ENCODE peak calls at places on chromosomes 16 and 17, in nine cellular contexts. One of them, this sample, is unnamed.

GRCh38 chr16:4692460-4693295 is 684 bp upstream of the NUDT16L1 start:
- DNase-seq in Calu3: no peak
- DNase-seq in OCI-LY7: peak
- DNase-seq in GM04504: no peak
- DNase-seq in heart right ventricle: no peak
- DNase-seq in NCI-H774: no peak
- DNase-seq in HL-60: peak
- DNase-seq in NAMALWA: peak
- DNase-seq in activated naive CD8-positive, alpha-beta T cell treated with anti-CD3 and anti-CD28 coated beads for 36 hours: no peak
- DNase-seq in this sample: peak

GRCh38 chr17:38418693-38419507 is 9.4 kb upstream of the ARHGAP23 start:
- DNase-seq in Calu3: no peak
- DNase-seq in OCI-LY7: peak
- DNase-seq in GM04504: no peak
- DNase-seq in heart right ventricle: no peak
- DNase-seq in NCI-H774: no peak
- DNase-seq in HL-60: no peak
- DNase-seq in NAMALWA: peak
- DNase-seq in activated naive CD8-positive, alpha-beta T cell treated with anti-CD3 and anti-CD28 coated beads for 36 hours: peak
- DNase-seq in this sample: no peak

GRCh38 chr16:11948819-11949218 is 7.0 kb upstream of the NPIPB2 start:
- DNase-seq in Calu3: no peak
- DNase-seq in OCI-LY7: no peak
- DNase-seq in GM04504: no peak
- DNase-seq in heart right ventricle: no peak
- DNase-seq in NCI-H774: no peak
- DNase-seq in HL-60: no peak
- DNase-seq in NAMALWA: no peak
- DNase-seq in activated naive CD8-positive, alpha-beta T cell treated with anti-CD3 and anti-CD28 coated beads for 36 hours: no peak
- DNase-seq in this sample: no peak

GRCh38 chr16:68400083-68400923 is 48.0 kb downstream of the SMPD3 start:
- DNase-seq in Calu3: no peak
- DNase-seq in OCI-LY7: no peak
- DNase-seq in GM04504: no peak
- DNase-seq in heart right ventricle: no peak
- DNase-seq in NCI-H774: no peak
- DNase-seq in HL-60: no peak
- DNase-seq in NAMALWA: no peak
- DNase-seq in activated naive CD8-positive, alpha-beta T cell treated with anti-CD3 and anti-CD28 coated beads for 36 hours: no peak
- DNase-seq in this sample: no peak

GRCh38 chr17:2170023-2170422 is 115.1 kb downstream of the HIC1 start:
- DNase-seq in Calu3: no peak
- DNase-seq in OCI-LY7: peak
- DNase-seq in GM04504: no peak
- DNase-seq in heart right ventricle: no peak
- DNase-seq in NCI-H774: no peak
- DNase-seq in HL-60: no peak
- DNase-seq in NAMALWA: peak
- DNase-seq in activated naive CD8-positive, alpha-beta T cell treated with anti-CD3 and anti-CD28 coated beads for 36 hours: peak
- DNase-seq in this sample: no peak

GRCh38 chr16:53501216-53501859 is 1.7 kb downstream of the AKTIP start:
- DNase-seq in Calu3: no peak
- DNase-seq in OCI-LY7: no peak
- DNase-seq in GM04504: no peak
- DNase-seq in heart right ventricle: no peak
- DNase-seq in NCI-H774: no peak
- DNase-seq in HL-60: no peak
- DNase-seq in NAMALWA: no peak
- DNase-seq in activated naive CD8-positive, alpha-beta T cell treated with anti-CD3 and anti-CD28 coated beads for 36 hours: no peak
- DNase-seq in this sample: no peak

GRCh38 chr16:84611041-84611440 is 6.8 kb downstream of the COTL1 start:
- DNase-seq in Calu3: no peak
- DNase-seq in OCI-LY7: no peak
- DNase-seq in GM04504: no peak
- DNase-seq in heart right ventricle: no peak
- DNase-seq in NCI-H774: no peak
- DNase-seq in HL-60: peak
- DNase-seq in NAMALWA: no peak
- DNase-seq in activated naive CD8-positive, alpha-beta T cell treated with anti-CD3 and anti-CD28 coated beads for 36 hours: no peak
- DNase-seq in this sample: no peak

GRCh38 chr17:44004077-44004760 is at the start of gene NAGS:
- DNase-seq in Calu3: peak
- DNase-seq in OCI-LY7: no peak
- DNase-seq in GM04504: no peak
- DNase-seq in heart right ventricle: no peak
- DNase-seq in NCI-H774: no peak
- DNase-seq in HL-60: no peak
- DNase-seq in NAMALWA: no peak
- DNase-seq in activated naive CD8-positive, alpha-beta T cell treated with anti-CD3 and anti-CD28 coated beads for 36 hours: no peak
- DNase-seq in this sample: no peak

GRCh38 chr16:58118801-58119508 is 10.2 kb downstream of the CFAP20 start:
- DNase-seq in Calu3: no peak
- DNase-seq in OCI-LY7: no peak
- DNase-seq in GM04504: no peak
- DNase-seq in heart right ventricle: no peak
- DNase-seq in NCI-H774: no peak
- DNase-seq in HL-60: no peak
- DNase-seq in NAMALWA: no peak
- DNase-seq in activated naive CD8-positive, alpha-beta T cell treated with anti-CD3 and anti-CD28 coated beads for 36 hours: no peak
- DNase-seq in this sample: no peak

GRCh38 chr17:28372203-28372944 is 880 bp downstream of the SARM1 start:
- DNase-seq in Calu3: no peak
- DNase-seq in OCI-LY7: peak
- DNase-seq in GM04504: no peak
- DNase-seq in heart right ventricle: no peak
- DNase-seq in NCI-H774: peak
- DNase-seq in HL-60: no peak
- DNase-seq in NAMALWA: no peak
- DNase-seq in activated naive CD8-positive, alpha-beta T cell treated with anti-CD3 and anti-CD28 coated beads for 36 hours: peak
- DNase-seq in this sample: no peak

GRCh38 chr16:53849585-53849984 is 145.6 kb downstream of the FTO start:
- DNase-seq in Calu3: no peak
- DNase-seq in OCI-LY7: peak
- DNase-seq in GM04504: no peak
- DNase-seq in heart right ventricle: no peak
- DNase-seq in NCI-H774: no peak
- DNase-seq in HL-60: no peak
- DNase-seq in NAMALWA: no peak
- DNase-seq in activated naive CD8-positive, alpha-beta T cell treated with anti-CD3 and anti-CD28 coated beads for 36 hours: no peak
- DNase-seq in this sample: no peak

GRCh38 chr16:47018223-47018891 is 44.9 kb upstream of the DNAJA2 start:
- DNase-seq in Calu3: peak
- DNase-seq in OCI-LY7: peak
- DNase-seq in GM04504: no peak
- DNase-seq in heart right ventricle: no peak
- DNase-seq in NCI-H774: peak
- DNase-seq in HL-60: peak
- DNase-seq in NAMALWA: peak
- DNase-seq in activated naive CD8-positive, alpha-beta T cell treated with anti-CD3 and anti-CD28 coated beads for 36 hours: peak
- DNase-seq in this sample: peak

GRCh38 chr17:27368971-27369370 is 75.1 kb downstream of the WSB1 start:
- DNase-seq in Calu3: no peak
- DNase-seq in OCI-LY7: no peak
- DNase-seq in GM04504: no peak
- DNase-seq in heart right ventricle: no peak
- DNase-seq in NCI-H774: no peak
- DNase-seq in HL-60: no peak
- DNase-seq in NAMALWA: no peak
- DNase-seq in activated naive CD8-positive, alpha-beta T cell treated with anti-CD3 and anti-CD28 coated beads for 36 hours: no peak
- DNase-seq in this sample: no peak

GRCh38 chr17:2406903-2407790 is 6.3 kb upstream of the MNT start:
- DNase-seq in Calu3: peak
- DNase-seq in OCI-LY7: no peak
- DNase-seq in GM04504: peak
- DNase-seq in heart right ventricle: peak
- DNase-seq in NCI-H774: no peak
- DNase-seq in HL-60: no peak
- DNase-seq in NAMALWA: no peak
- DNase-seq in activated naive CD8-positive, alpha-beta T cell treated with anti-CD3 and anti-CD28 coated beads for 36 hours: no peak
- DNase-seq in this sample: no peak

GRCh38 chr16:81487301-81487720 is 42.7 kb downstream of the CMIP start:
- DNase-seq in Calu3: no peak
- DNase-seq in OCI-LY7: no peak
- DNase-seq in GM04504: no peak
- DNase-seq in heart right ventricle: no peak
- DNase-seq in NCI-H774: no peak
- DNase-seq in HL-60: no peak
- DNase-seq in NAMALWA: no peak
- DNase-seq in activated naive CD8-positive, alpha-beta T cell treated with anti-CD3 and anti-CD28 coated beads for 36 hours: no peak
- DNase-seq in this sample: no peak

GRCh38 chr16:381788-382717 is at the start of gene PGAP6:
- DNase-seq in Calu3: peak
- DNase-seq in OCI-LY7: peak
- DNase-seq in GM04504: no peak
- DNase-seq in heart right ventricle: peak
- DNase-seq in NCI-H774: peak
- DNase-seq in HL-60: no peak
- DNase-seq in NAMALWA: peak
- DNase-seq in activated naive CD8-positive, alpha-beta T cell treated with anti-CD3 and anti-CD28 coated beads for 36 hours: peak
- DNase-seq in this sample: peak

GRCh38 chr17:40791808-40792436 is 7.8 kb downstream of the KRT28 start:
- DNase-seq in Calu3: peak
- DNase-seq in OCI-LY7: no peak
- DNase-seq in GM04504: peak
- DNase-seq in heart right ventricle: no peak
- DNase-seq in NCI-H774: no peak
- DNase-seq in HL-60: no peak
- DNase-seq in NAMALWA: peak
- DNase-seq in activated naive CD8-positive, alpha-beta T cell treated with anti-CD3 and anti-CD28 coated beads for 36 hours: no peak
- DNase-seq in this sample: no peak

GRCh38 chr17:43028221-43028861 is 3.3 kb downstream of the RND2 start:
- DNase-seq in Calu3: no peak
- DNase-seq in OCI-LY7: no peak
- DNase-seq in GM04504: no peak
- DNase-seq in heart right ventricle: no peak
- DNase-seq in NCI-H774: no peak
- DNase-seq in HL-60: no peak
- DNase-seq in NAMALWA: no peak
- DNase-seq in activated naive CD8-positive, alpha-beta T cell treated with anti-CD3 and anti-CD28 coated beads for 36 hours: no peak
- DNase-seq in this sample: no peak

GRCh38 chr17:81968396-81968745 is 7.4 kb upstream of the NOTUM start:
- DNase-seq in Calu3: no peak
- DNase-seq in OCI-LY7: no peak
- DNase-seq in GM04504: no peak
- DNase-seq in heart right ventricle: no peak
- DNase-seq in NCI-H774: no peak
- DNase-seq in HL-60: no peak
- DNase-seq in NAMALWA: no peak
- DNase-seq in activated naive CD8-positive, alpha-beta T cell treated with anti-CD3 and anti-CD28 coated beads for 36 hours: no peak
- DNase-seq in this sample: no peak

GRCh38 chr16:62240722-62241121 is 204.5 kb upstream of the CDH8 start:
- DNase-seq in Calu3: no peak
- DNase-seq in OCI-LY7: no peak
- DNase-seq in GM04504: no peak
- DNase-seq in heart right ventricle: no peak
- DNase-seq in NCI-H774: no peak
- DNase-seq in HL-60: no peak
- DNase-seq in NAMALWA: no peak
- DNase-seq in activated naive CD8-positive, alpha-beta T cell treated with anti-CD3 and anti-CD28 coated beads for 36 hours: no peak
- DNase-seq in this sample: no peak

GRCh38 chr16:29999605-30000004 is 3.6 kb downstream of the INO80E start:
- DNase-seq in Calu3: no peak
- DNase-seq in OCI-LY7: no peak
- DNase-seq in GM04504: no peak
- DNase-seq in heart right ventricle: no peak
- DNase-seq in NCI-H774: no peak
- DNase-seq in HL-60: no peak
- DNase-seq in NAMALWA: no peak
- DNase-seq in activated naive CD8-positive, alpha-beta T cell treated with anti-CD3 and anti-CD28 coated beads for 36 hours: no peak
- DNase-seq in this sample: no peak

GRCh38 chr17:28960256-28961106 is 9.2 kb upstream of the PHF12 start:
- DNase-seq in Calu3: no peak
- DNase-seq in OCI-LY7: no peak
- DNase-seq in GM04504: no peak
- DNase-seq in heart right ventricle: no peak
- DNase-seq in NCI-H774: no peak
- DNase-seq in HL-60: no peak
- DNase-seq in NAMALWA: no peak
- DNase-seq in activated naive CD8-positive, alpha-beta T cell treated with anti-CD3 and anti-CD28 coated beads for 36 hours: no peak
- DNase-seq in this sample: no peak

GRCh38 chr17:43655702-43656275 is 5.9 kb downstream of the MEOX1 start:
- DNase-seq in Calu3: no peak
- DNase-seq in OCI-LY7: no peak
- DNase-seq in GM04504: no peak
- DNase-seq in heart right ventricle: no peak
- DNase-seq in NCI-H774: no peak
- DNase-seq in HL-60: peak
- DNase-seq in NAMALWA: no peak
- DNase-seq in activated naive CD8-positive, alpha-beta T cell treated with anti-CD3 and anti-CD28 coated beads for 36 hours: no peak
- DNase-seq in this sample: no peak

GRCh38 chr17:14803781-14804180 is 461.3 kb downstream of the PMP22 start:
- DNase-seq in Calu3: no peak
- DNase-seq in OCI-LY7: no peak
- DNase-seq in GM04504: peak
- DNase-seq in heart right ventricle: no peak
- DNase-seq in NCI-H774: no peak
- DNase-seq in HL-60: no peak
- DNase-seq in NAMALWA: no peak
- DNase-seq in activated naive CD8-positive, alpha-beta T cell treated with anti-CD3 and anti-CD28 coated beads for 36 hours: no peak
- DNase-seq in this sample: no peak

GRCh38 chr16:57535680-57536305 is 578 bp downstream of the CCDC102A start:
- DNase-seq in Calu3: peak
- DNase-seq in OCI-LY7: peak
- DNase-seq in GM04504: peak
- DNase-seq in heart right ventricle: peak
- DNase-seq in NCI-H774: peak
- DNase-seq in HL-60: peak
- DNase-seq in NAMALWA: peak
- DNase-seq in activated naive CD8-positive, alpha-beta T cell treated with anti-CD3 and anti-CD28 coated beads for 36 hours: peak
- DNase-seq in this sample: peak

GRCh38 chr17:32445976-32446375 is 1.7 kb downstream of the PSMD11 start:
- DNase-seq in Calu3: no peak
- DNase-seq in OCI-LY7: peak
- DNase-seq in GM04504: no peak
- DNase-seq in heart right ventricle: no peak
- DNase-seq in NCI-H774: no peak
- DNase-seq in HL-60: no peak
- DNase-seq in NAMALWA: peak
- DNase-seq in activated naive CD8-positive, alpha-beta T cell treated with anti-CD3 and anti-CD28 coated beads for 36 hours: no peak
- DNase-seq in this sample: no peak

GRCh38 chr17:50055055-50055425 is 870 bp upstream of the ITGA3 start:
- DNase-seq in Calu3: peak
- DNase-seq in OCI-LY7: no peak
- DNase-seq in GM04504: no peak
- DNase-seq in heart right ventricle: no peak
- DNase-seq in NCI-H774: peak
- DNase-seq in HL-60: no peak
- DNase-seq in NAMALWA: no peak
- DNase-seq in activated naive CD8-positive, alpha-beta T cell treated with anti-CD3 and anti-CD28 coated beads for 36 hours: peak
- DNase-seq in this sample: no peak

GRCh38 chr17:64411999-64412771 is 21.5 kb upstream of the PECAM1 start:
- DNase-seq in Calu3: no peak
- DNase-seq in OCI-LY7: peak
- DNase-seq in GM04504: no peak
- DNase-seq in heart right ventricle: peak
- DNase-seq in NCI-H774: no peak
- DNase-seq in HL-60: peak
- DNase-seq in NAMALWA: no peak
- DNase-seq in activated naive CD8-positive, alpha-beta T cell treated with anti-CD3 and anti-CD28 coated beads for 36 hours: no peak
- DNase-seq in this sample: no peak

GRCh38 chr17:81859906-81860755 is at the start of gene P4HB:
- DNase-seq in Calu3: peak
- DNase-seq in OCI-LY7: peak
- DNase-seq in GM04504: no peak
- DNase-seq in heart right ventricle: peak
- DNase-seq in NCI-H774: no peak
- DNase-seq in HL-60: peak
- DNase-seq in NAMALWA: no peak
- DNase-seq in activated naive CD8-positive, alpha-beta T cell treated with anti-CD3 and anti-CD28 coated beads for 36 hours: no peak
- DNase-seq in this sample: no peak

GRCh38 chr16:53085539-53086450 is 31.0 kb downstream of the CHD9 start:
- DNase-seq in Calu3: no peak
- DNase-seq in OCI-LY7: no peak
- DNase-seq in GM04504: peak
- DNase-seq in heart right ventricle: no peak
- DNase-seq in NCI-H774: no peak
- DNase-seq in HL-60: no peak
- DNase-seq in NAMALWA: no peak
- DNase-seq in activated naive CD8-positive, alpha-beta T cell treated with anti-CD3 and anti-CD28 coated beads for 36 hours: no peak
- DNase-seq in this sample: no peak

GRCh38 chr17:28948873-28949184 is 2.5 kb downstream of the PHF12 start:
- DNase-seq in Calu3: no peak
- DNase-seq in OCI-LY7: no peak
- DNase-seq in GM04504: no peak
- DNase-seq in heart right ventricle: no peak
- DNase-seq in NCI-H774: no peak
- DNase-seq in HL-60: no peak
- DNase-seq in NAMALWA: peak
- DNase-seq in activated naive CD8-positive, alpha-beta T cell treated with anti-CD3 and anti-CD28 coated beads for 36 hours: no peak
- DNase-seq in this sample: no peak

This sample was measured in T-helper 1 cell.